ENCODE peak calls at places on chromosomes 13 and 19, in nine cellular contexts. One of them, this sample, is unnamed.

GRCh38 chr19:18173054-18173571 is 500 bp upstream of the IFI30 start:
- DNase-seq in left lung: peak; percentile 94
- DNase-seq in GM04503: no peak
- DNase-seq in heart right ventricle: no peak
- DNase-seq in COR-L47: no peak
- DNase-seq in activated T-helper 1 cell treated with anti-CD3 and anti-CD28 coated beads, Interleukin-2, amount 50 U/mL, for 16 hours: no peak
- DNase-seq in thoracic aorta: no peak
- DNase-seq in Daoy: peak; percentile 40
- DNase-seq in Calu3: no peak
- DNase-seq in this sample: no peak

GRCh38 chr13:95073826-95074345 is 227.4 kb downstream of the ABCC4 start:
- DNase-seq in Calu3: no peak
- DNase-seq in heart right ventricle: no peak
- DNase-seq in activated T-helper 1 cell treated with anti-CD3 and anti-CD28 coated beads, Interleukin-2, amount 50 U/mL, for 16 hours: no peak
- DNase-seq in COR-L47: no peak
- DNase-seq in thoracic aorta: no peak
- DNase-seq in left lung: no peak
- DNase-seq in Daoy: no peak
- DNase-seq in GM04503: peak; percentile 43
- DNase-seq in this sample: no peak

GRCh38 chr19:10333758-10334339 is 520 bp upstream of the RAVER1 start:
- DNase-seq in thoracic aorta: no peak
- DNase-seq in COR-L47: no peak
- DNase-seq in Calu3: no peak
- DNase-seq in GM04503: no peak
- DNase-seq in Daoy: peak; percentile 39
- DNase-seq in heart right ventricle: no peak
- DNase-seq in activated T-helper 1 cell treated with anti-CD3 and anti-CD28 coated beads, Interleukin-2, amount 50 U/mL, for 16 hours: no peak
- DNase-seq in left lung: no peak
- DNase-seq in this sample: no peak

GRCh38 chr13:36000028-36000427 is 131.2 kb downstream of the DCLK1 start:
- DNase-seq in heart right ventricle: no peak
- DNase-seq in GM04503: no peak
- DNase-seq in Daoy: no peak
- DNase-seq in activated T-helper 1 cell treated with anti-CD3 and anti-CD28 coated beads, Interleukin-2, amount 50 U/mL, for 16 hours: no peak
- DNase-seq in thoracic aorta: no peak
- DNase-seq in Calu3: no peak
- DNase-seq in COR-L47: no peak
- DNase-seq in left lung: no peak
- DNase-seq in this sample: no peak

GRCh38 chr19:51712461-51713081 is 11.2 kb downstream of the HAS1 start:
- DNase-seq in Daoy: peak; percentile 72
- DNase-seq in left lung: no peak
- DNase-seq in heart right ventricle: no peak
- DNase-seq in Calu3: peak; percentile 48
- DNase-seq in GM04503: no peak
- DNase-seq in COR-L47: peak; percentile 37
- DNase-seq in activated T-helper 1 cell treated with anti-CD3 and anti-CD28 coated beads, Interleukin-2, amount 50 U/mL, for 16 hours: no peak
- DNase-seq in thoracic aorta: no peak
- DNase-seq in this sample: no peak

GRCh38 chr19:11380653-11381534 is 3.2 kb downstream of the EPOR start:
- DNase-seq in thoracic aorta: peak; percentile 88
- DNase-seq in GM04503: peak; percentile 73
- DNase-seq in activated T-helper 1 cell treated with anti-CD3 and anti-CD28 coated beads, Interleukin-2, amount 50 U/mL, for 16 hours: peak; percentile 94
- DNase-seq in Daoy: peak; percentile 97
- DNase-seq in left lung: peak; percentile 94
- DNase-seq in heart right ventricle: peak; percentile 97
- DNase-seq in Calu3: peak; percentile 95
- DNase-seq in COR-L47: peak; percentile 96
- DNase-seq in this sample: peak; percentile 95

GRCh38 chr19:9309974-9310446 is 372 bp upstream of the ZNF699 start:
- DNase-seq in left lung: peak; percentile 94
- DNase-seq in Calu3: peak; percentile 77
- DNase-seq in COR-L47: peak; percentile 97
- DNase-seq in activated T-helper 1 cell treated with anti-CD3 and anti-CD28 coated beads, Interleukin-2, amount 50 U/mL, for 16 hours: no peak
- DNase-seq in heart right ventricle: peak; percentile 95
- DNase-seq in GM04503: no peak
- DNase-seq in thoracic aorta: peak; percentile 80
- DNase-seq in Daoy: peak; percentile 93
- DNase-seq in this sample: peak; percentile 91

GRCh38 chr19:45522010-45522941 is 15.0 kb downstream of the VASP start:
- DNase-seq in Calu3: no peak
- DNase-seq in COR-L47: no peak
- DNase-seq in activated T-helper 1 cell treated with anti-CD3 and anti-CD28 coated beads, Interleukin-2, amount 50 U/mL, for 16 hours: no peak
- DNase-seq in thoracic aorta: no peak
- DNase-seq in heart right ventricle: no peak
- DNase-seq in GM04503: no peak
- DNase-seq in Daoy: no peak
- DNase-seq in left lung: peak; percentile 76
- DNase-seq in this sample: no peak

GRCh38 chr19:55652311-55653078 is 2.3 kb upstream of the U2AF2 start:
- DNase-seq in thoracic aorta: no peak
- DNase-seq in left lung: peak; percentile 85
- DNase-seq in Daoy: no peak
- DNase-seq in activated T-helper 1 cell treated with anti-CD3 and anti-CD28 coated beads, Interleukin-2, amount 50 U/mL, for 16 hours: no peak
- DNase-seq in COR-L47: no peak
- DNase-seq in GM04503: no peak
- DNase-seq in Calu3: no peak
- DNase-seq in heart right ventricle: no peak
- DNase-seq in this sample: no peak

GRCh38 chr13:113915786-113916329 is 52.0 kb upstream of the GAS6 start:
- DNase-seq in GM04503: no peak
- DNase-seq in heart right ventricle: no peak
- DNase-seq in COR-L47: no peak
- DNase-seq in thoracic aorta: no peak
- DNase-seq in activated T-helper 1 cell treated with anti-CD3 and anti-CD28 coated beads, Interleukin-2, amount 50 U/mL, for 16 hours: no peak
- DNase-seq in Calu3: no peak
- DNase-seq in Daoy: no peak
- DNase-seq in left lung: no peak
- DNase-seq in this sample: no peak

GRCh38 chr19:39124136-39124764 is 1.3 kb upstream of the PAK4 start:
- DNase-seq in COR-L47: no peak
- DNase-seq in GM04503: no peak
- DNase-seq in Daoy: no peak
- DNase-seq in heart right ventricle: no peak
- DNase-seq in thoracic aorta: no peak
- DNase-seq in left lung: no peak
- DNase-seq in activated T-helper 1 cell treated with anti-CD3 and anti-CD28 coated beads, Interleukin-2, amount 50 U/mL, for 16 hours: no peak
- DNase-seq in Calu3: no peak
- DNase-seq in this sample: no peak

GRCh38 chr19:6499052-6499790 is 2.9 kb downstream of the TUBB4A start:
- DNase-seq in activated T-helper 1 cell treated with anti-CD3 and anti-CD28 coated beads, Interleukin-2, amount 50 U/mL, for 16 hours: no peak
- DNase-seq in thoracic aorta: no peak
- DNase-seq in COR-L47: no peak
- DNase-seq in left lung: no peak
- DNase-seq in Calu3: no peak
- DNase-seq in GM04503: no peak
- DNase-seq in Daoy: no peak
- DNase-seq in heart right ventricle: no peak
- DNase-seq in this sample: no peak

GRCh38 chr13:58032676-58033440 is 401.3 kb downstream of the PCDH17 start:
- DNase-seq in GM04503: no peak
- DNase-seq in COR-L47: peak; percentile 17
- DNase-seq in activated T-helper 1 cell treated with anti-CD3 and anti-CD28 coated beads, Interleukin-2, amount 50 U/mL, for 16 hours: no peak
- DNase-seq in heart right ventricle: no peak
- DNase-seq in left lung: no peak
- DNase-seq in Calu3: no peak
- DNase-seq in Daoy: no peak
- DNase-seq in thoracic aorta: no peak
- DNase-seq in this sample: no peak

GRCh38 chr13:47829684-47830083 is 171.4 kb downstream of the SUCLA2 start:
- DNase-seq in GM04503: no peak
- DNase-seq in Daoy: no peak
- DNase-seq in COR-L47: no peak
- DNase-seq in heart right ventricle: no peak
- DNase-seq in activated T-helper 1 cell treated with anti-CD3 and anti-CD28 coated beads, Interleukin-2, amount 50 U/mL, for 16 hours: no peak
- DNase-seq in left lung: no peak
- DNase-seq in Calu3: no peak
- DNase-seq in thoracic aorta: no peak
- DNase-seq in this sample: no peak

GRCh38 chr19:16234552-16235445 is 37.1 kb downstream of the AP1M1 start:
- DNase-seq in heart right ventricle: no peak
- DNase-seq in thoracic aorta: no peak
- DNase-seq in GM04503: no peak
- DNase-seq in Calu3: no peak
- DNase-seq in activated T-helper 1 cell treated with anti-CD3 and anti-CD28 coated beads, Interleukin-2, amount 50 U/mL, for 16 hours: no peak
- DNase-seq in Daoy: no peak
- DNase-seq in COR-L47: no peak
- DNase-seq in left lung: peak; percentile 72
- DNase-seq in this sample: no peak

GRCh38 chr13:50222569-50223332 is 207.5 kb downstream of the KCNRG start:
- DNase-seq in COR-L47: no peak
- DNase-seq in Calu3: no peak
- DNase-seq in activated T-helper 1 cell treated with anti-CD3 and anti-CD28 coated beads, Interleukin-2, amount 50 U/mL, for 16 hours: no peak
- DNase-seq in GM04503: peak; percentile 82
- DNase-seq in heart right ventricle: peak; percentile 37
- DNase-seq in Daoy: peak; percentile 37
- DNase-seq in thoracic aorta: peak; percentile 31
- DNase-seq in left lung: peak; percentile 87
- DNase-seq in this sample: peak; percentile 31

GRCh38 chr13:89279374-89279773 is 1608.2 kb downstream of the SLITRK5 start:
- DNase-seq in Calu3: no peak
- DNase-seq in GM04503: no peak
- DNase-seq in activated T-helper 1 cell treated with anti-CD3 and anti-CD28 coated beads, Interleukin-2, amount 50 U/mL, for 16 hours: no peak
- DNase-seq in Daoy: no peak
- DNase-seq in thoracic aorta: no peak
- DNase-seq in left lung: no peak
- DNase-seq in COR-L47: no peak
- DNase-seq in heart right ventricle: peak; percentile 19
- DNase-seq in this sample: no peak

GRCh38 chr13:40485611-40486517 is 180.6 kb downstream of the FOXO1 start:
- DNase-seq in thoracic aorta: no peak
- DNase-seq in Daoy: no peak
- DNase-seq in activated T-helper 1 cell treated with anti-CD3 and anti-CD28 coated beads, Interleukin-2, amount 50 U/mL, for 16 hours: peak; percentile 27
- DNase-seq in COR-L47: no peak
- DNase-seq in GM04503: no peak
- DNase-seq in Calu3: no peak
- DNase-seq in heart right ventricle: no peak
- DNase-seq in left lung: no peak
- DNase-seq in this sample: peak; percentile 37

GRCh38 chr19:41422955-41423354 is 4.2 kb downstream of the B3GNT8 start:
- DNase-seq in left lung: no peak
- DNase-seq in heart right ventricle: no peak
- DNase-seq in GM04503: no peak
- DNase-seq in Calu3: no peak
- DNase-seq in thoracic aorta: no peak
- DNase-seq in activated T-helper 1 cell treated with anti-CD3 and anti-CD28 coated beads, Interleukin-2, amount 50 U/mL, for 16 hours: no peak
- DNase-seq in Daoy: no peak
- DNase-seq in COR-L47: no peak
- DNase-seq in this sample: no peak

GRCh38 chr19:46788101-46788967 is at the start of gene SLC1A5:
- DNase-seq in COR-L47: peak; percentile 78
- DNase-seq in GM04503: peak; percentile 72
- DNase-seq in left lung: peak; percentile 98
- DNase-seq in Calu3: peak; percentile 99
- DNase-seq in heart right ventricle: peak; percentile 95
- DNase-seq in thoracic aorta: peak; percentile 89
- DNase-seq in activated T-helper 1 cell treated with anti-CD3 and anti-CD28 coated beads, Interleukin-2, amount 50 U/mL, for 16 hours: peak; percentile 90
- DNase-seq in Daoy: peak; percentile 99
- DNase-seq in this sample: peak; percentile 72

GRCh38 chr13:36345438-36346221 is 564 bp downstream of the SPART start:
- DNase-seq in left lung: peak; percentile 81
- DNase-seq in Calu3: no peak
- DNase-seq in COR-L47: no peak
- DNase-seq in GM04503: no peak
- DNase-seq in thoracic aorta: peak; percentile 40
- DNase-seq in heart right ventricle: peak; percentile 83
- DNase-seq in Daoy: peak; percentile 70
- DNase-seq in activated T-helper 1 cell treated with anti-CD3 and anti-CD28 coated beads, Interleukin-2, amount 50 U/mL, for 16 hours: peak; percentile 6
- DNase-seq in this sample: peak; percentile 62

GRCh38 chr19:17754634-17755532 is 3.6 kb downstream of the FCHO1 start:
- DNase-seq in thoracic aorta: no peak
- DNase-seq in heart right ventricle: no peak
- DNase-seq in GM04503: no peak
- DNase-seq in left lung: no peak
- DNase-seq in activated T-helper 1 cell treated with anti-CD3 and anti-CD28 coated beads, Interleukin-2, amount 50 U/mL, for 16 hours: no peak
- DNase-seq in Calu3: no peak
- DNase-seq in Daoy: no peak
- DNase-seq in COR-L47: no peak
- DNase-seq in this sample: no peak

GRCh38 chr19:52735734-52736133 is 890 bp upstream of the ZNF611 start:
- DNase-seq in heart right ventricle: peak; percentile 88
- DNase-seq in left lung: peak; percentile 88
- DNase-seq in activated T-helper 1 cell treated with anti-CD3 and anti-CD28 coated beads, Interleukin-2, amount 50 U/mL, for 16 hours: no peak
- DNase-seq in Daoy: peak; percentile 89
- DNase-seq in COR-L47: no peak
- DNase-seq in thoracic aorta: no peak
- DNase-seq in Calu3: peak; percentile 35
- DNase-seq in GM04503: no peak
- DNase-seq in this sample: peak; percentile 8

GRCh38 chr19:13995017-13995728 is 10.9 kb downstream of the RFX1 start:
- DNase-seq in Daoy: peak; percentile 32
- DNase-seq in left lung: peak; percentile 51
- DNase-seq in heart right ventricle: no peak
- DNase-seq in GM04503: no peak
- DNase-seq in thoracic aorta: no peak
- DNase-seq in COR-L47: no peak
- DNase-seq in activated T-helper 1 cell treated with anti-CD3 and anti-CD28 coated beads, Interleukin-2, amount 50 U/mL, for 16 hours: no peak
- DNase-seq in Calu3: no peak
- DNase-seq in this sample: no peak

GRCh38 chr19:38956264-38956663 is 19.3 kb downstream of the FBXO17 start:
- DNase-seq in Daoy: no peak
- DNase-seq in left lung: no peak
- DNase-seq in activated T-helper 1 cell treated with anti-CD3 and anti-CD28 coated beads, Interleukin-2, amount 50 U/mL, for 16 hours: no peak
- DNase-seq in GM04503: no peak
- DNase-seq in COR-L47: no peak
- DNase-seq in Calu3: no peak
- DNase-seq in thoracic aorta: no peak
- DNase-seq in heart right ventricle: no peak
- DNase-seq in this sample: no peak

GRCh38 chr19:6212403-6213265 is 67.1 kb downstream of the MLLT1 start:
- DNase-seq in GM04503: no peak
- DNase-seq in thoracic aorta: no peak
- DNase-seq in heart right ventricle: no peak
- DNase-seq in left lung: peak; percentile 71
- DNase-seq in Calu3: no peak
- DNase-seq in Daoy: no peak
- DNase-seq in activated T-helper 1 cell treated with anti-CD3 and anti-CD28 coated beads, Interleukin-2, amount 50 U/mL, for 16 hours: no peak
- DNase-seq in COR-L47: no peak
- DNase-seq in this sample: no peak

GRCh38 chr19:41364546-41365391 is 820 bp upstream of the B9D2 start:
- DNase-seq in left lung: no peak
- DNase-seq in COR-L47: no peak
- DNase-seq in activated T-helper 1 cell treated with anti-CD3 and anti-CD28 coated beads, Interleukin-2, amount 50 U/mL, for 16 hours: no peak
- DNase-seq in heart right ventricle: no peak
- DNase-seq in Daoy: no peak
- DNase-seq in Calu3: no peak
- DNase-seq in thoracic aorta: no peak
- DNase-seq in GM04503: no peak
- DNase-seq in this sample: no peak

GRCh38 chr13:31433201-31433600 is 233.4 kb downstream of the B3GLCT start:
- DNase-seq in GM04503: peak; percentile 12
- DNase-seq in left lung: no peak
- DNase-seq in heart right ventricle: no peak
- DNase-seq in activated T-helper 1 cell treated with anti-CD3 and anti-CD28 coated beads, Interleukin-2, amount 50 U/mL, for 16 hours: no peak
- DNase-seq in COR-L47: no peak
- DNase-seq in Calu3: no peak
- DNase-seq in thoracic aorta: no peak
- DNase-seq in Daoy: no peak
- DNase-seq in this sample: no peak

GRCh38 chr13:25687622-25688225 is 315.9 kb downstream of the ATP8A2 start:
- DNase-seq in heart right ventricle: peak; percentile 37
- DNase-seq in thoracic aorta: no peak
- DNase-seq in GM04503: no peak
- DNase-seq in Calu3: no peak
- DNase-seq in left lung: no peak
- DNase-seq in activated T-helper 1 cell treated with anti-CD3 and anti-CD28 coated beads, Interleukin-2, amount 50 U/mL, for 16 hours: no peak
- DNase-seq in Daoy: peak; percentile 12
- DNase-seq in COR-L47: peak; percentile 62
- DNase-seq in this sample: no peak

GRCh38 chr13:26708007-26708297 is 52.6 kb downstream of the GPR12 start:
- DNase-seq in left lung: no peak
- DNase-seq in Calu3: no peak
- DNase-seq in heart right ventricle: no peak
- DNase-seq in Daoy: no peak
- DNase-seq in GM04503: no peak
- DNase-seq in activated T-helper 1 cell treated with anti-CD3 and anti-CD28 coated beads, Interleukin-2, amount 50 U/mL, for 16 hours: no peak
- DNase-seq in thoracic aorta: no peak
- DNase-seq in COR-L47: no peak
- DNase-seq in this sample: no peak

GRCh38 chr19:52248256-52248655 is 21.1 kb upstream of the ZNF766 start:
- DNase-seq in GM04503: peak; percentile 18
- DNase-seq in Daoy: peak; percentile 40
- DNase-seq in thoracic aorta: no peak
- DNase-seq in heart right ventricle: peak; percentile 38
- DNase-seq in left lung: no peak
- DNase-seq in activated T-helper 1 cell treated with anti-CD3 and anti-CD28 coated beads, Interleukin-2, amount 50 U/mL, for 16 hours: peak; percentile 27
- DNase-seq in COR-L47: peak; percentile 42
- DNase-seq in Calu3: no peak
- DNase-seq in this sample: peak; percentile 36